ENCODE peak calls at places on chromosomes 7 and 10, in six cellular contexts. O is heart right ventricle, L is PC-3, N is Panc1, R is heart left ventricle, G is suprapubic skin. T is an unnamed sample. For H3K36me3, the result is how much of the 10 kb centered on the place peaks cover.

GRCh38 chr10:113093188-113094113 is 143.4 kb downstream of the TCF7L2 start:
- DNase-seq in R (peak), N (peak), G (peak), O (no peak), L (peak), T (peak)

GRCh38 chr7:115327326-115327725 is 405.4 kb downstream of the MDFIC start:
- DNase-seq in O (no peak), G (no peak), L (no peak), R (no peak), N (no peak), T (no peak)

GRCh38 chr7:140016540-140016939 is 46.2 kb downstream of the PARP12 start:
- DNase-seq in L (no peak), O (no peak), R (no peak), N (no peak), G (peak), T (no peak)

GRCh38 chr7:55540226-55540858 is 32.0 kb downstream of the VOPP1 start:
- DNase-seq in R (no peak), G (no peak), O (no peak), N (no peak), L (no peak), T (no peak)

GRCh38 chr10:132383026-132383565 is 13.9 kb upstream of the PWWP2B start:
- DNase-seq in R (no peak), G (peak), N (no peak), O (no peak), L (no peak), T (no peak)

GRCh38 chr10:68537796-68538195 is 10.5 kb upstream of the SLC25A16 start:
- DNase-seq in O (no peak), G (no peak), R (no peak), L (no peak), N (no peak), T (no peak)

GRCh38 chr10:117509573-117509972 is 33.0 kb upstream of the EMX2 start:
- DNase-seq in O (no peak), R (no peak), G (peak), N (no peak), L (no peak), T (no peak)

GRCh38 chr7:128014864-128015263 is 16.4 kb downstream of the LRRC4 start:
- DNase-seq in G (no peak), R (no peak), L (no peak), N (no peak), O (no peak), T (no peak)

GRCh38 chr10:24762966-24763623 is 39.4 kb upstream of the ARHGAP21 start:
- DNase-seq in N (no peak), R (no peak), G (no peak), O (no peak), L (peak), T (no peak)

GRCh38 chr10:27621441-27621840 is 117.3 kb downstream of the RAB18 start:
- DNase-seq in N (no peak), R (no peak), L (no peak), G (no peak), O (no peak), T (no peak)

GRCh38 chr7:40848541-40849221 is 713.9 kb downstream of the SUGCT start:
- DNase-seq in R (no peak), L (no peak), N (no peak), O (no peak), G (no peak), T (no peak)

GRCh38 chr7:11703829-11704228 is 128.2 kb downstream of the THSD7A start:
- DNase-seq in N (no peak), O (no peak), L (no peak), G (no peak), R (no peak), T (no peak)

GRCh38 chr7:154339169-154339568 is 287.0 kb downstream of the DPP6 start:
- DNase-seq in L (no peak), N (no peak), G (no peak), R (no peak), O (no peak), T (no peak)

GRCh38 chr10:50596897-50597296 is 26.9 kb downstream of the SGMS1 start:
- DNase-seq in O (no peak), N (no peak), L (no peak), G (no peak), R (no peak), T (no peak)

GRCh38 chr7:132030883-132031282 is 474.5 kb upstream of the PODXL start:
- DNase-seq in L (peak), R (no peak), N (no peak), G (no peak), O (no peak), T (no peak)

GRCh38 chr10:49162761-49163160 is 25.4 kb downstream of the TMEM273 start:
- DNase-seq in R (no peak), L (no peak), N (no peak), O (no peak), G (no peak), T (no peak)

GRCh38 chr7:16993543-16993942 is 111.8 kb upstream of the AGR3 start:
- DNase-seq in L (no peak), N (no peak), G (no peak), O (no peak), R (no peak), T (no peak)

GRCh38 chr10:5669609-5670008 is 3.2 kb upstream of the ASB13 start:
- DNase-seq in G (no peak), N (no peak), L (no peak), O (no peak), R (no peak), T (no peak)

GRCh38 chr7:1481300-1481699 is 22.0 kb upstream of the MICALL2 start:
- DNase-seq in N (no peak), O (no peak), G (no peak), L (no peak), R (no peak), T (no peak)

GRCh38 chr10:119132521-119133345 is 28.8 kb downstream of the DENND10 start:
- DNase-seq in R (no peak), G (no peak), N (no peak), O (no peak), L (no peak), T (no peak)

GRCh38 chr10:118286051-118286838 is 55.9 kb downstream of the FAM204A start:
- DNase-seq in O (no peak), N (no peak), R (no peak), G (no peak), L (no peak), T (no peak)

GRCh38 chr10:132281915-132282666 is 25.7 kb downstream of the STK32C start:
- DNase-seq in L (no peak), R (no peak), G (no peak), N (no peak), O (no peak), T (no peak)

GRCh38 chr10:133534417-133534816 is 7.3 kb downstream of the CYP2E1 start:
- DNase-seq in G (no peak), L (no peak), N (no peak), O (no peak), R (no peak), T (no peak)

GRCh38 chr7:135349746-135350145 is 116.1 kb downstream of the STRA8 start:
- DNase-seq in L (no peak), G (no peak), N (no peak), R (no peak), O (no peak), T (no peak)

GRCh38 chr7:92421676-92422435 is 25.4 kb upstream of the GATAD1 start:
- DNase-seq in L (no peak), N (no peak), G (no peak), O (no peak), R (no peak), T (peak)

GRCh38 chr10:90587081-90587491 is 270.8 kb downstream of the HTR7 start:
- DNase-seq in N (no peak), G (no peak), L (peak), O (no peak), R (no peak), T (peak)

GRCh38 chr10:75294031-75294437 is 58.3 kb upstream of the COMTD1 start:
- DNase-seq in R (no peak), G (no peak), O (no peak), L (peak), N (no peak), T (no peak)
- H3K4me3 ChIP-seq in R (no peak), G (peak), O (peak), L (peak), N (no peak), T (no peak)

DNA sequence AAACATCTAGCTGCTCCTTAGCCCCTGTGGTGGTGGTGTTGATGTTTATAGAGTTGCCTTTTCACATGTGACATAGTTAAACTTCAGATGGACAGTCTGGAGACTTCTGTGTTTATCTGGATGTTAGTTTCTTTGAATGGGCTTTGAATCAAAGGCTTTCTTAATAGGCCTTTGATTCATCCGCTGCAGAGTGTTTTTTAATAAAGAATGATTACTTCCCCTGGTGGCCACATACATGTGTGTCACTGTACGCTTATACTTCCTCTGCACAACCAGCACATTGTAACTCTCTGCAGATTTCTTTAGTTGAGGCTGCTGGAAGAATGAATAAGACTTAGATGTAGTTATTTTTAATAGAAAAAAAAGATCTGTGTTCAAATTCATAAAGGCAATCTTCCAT is 221.1 kb downstream of the DYNC1I1 start:
- DNase-seq in R (no peak), L (peak), N (no peak), G (no peak), O (no peak), T (no peak)
- TF ChIP-seq CTCF in R (no peak), L (peak), N (no peak), G (no peak), O (no peak), T (no peak)

DNA sequence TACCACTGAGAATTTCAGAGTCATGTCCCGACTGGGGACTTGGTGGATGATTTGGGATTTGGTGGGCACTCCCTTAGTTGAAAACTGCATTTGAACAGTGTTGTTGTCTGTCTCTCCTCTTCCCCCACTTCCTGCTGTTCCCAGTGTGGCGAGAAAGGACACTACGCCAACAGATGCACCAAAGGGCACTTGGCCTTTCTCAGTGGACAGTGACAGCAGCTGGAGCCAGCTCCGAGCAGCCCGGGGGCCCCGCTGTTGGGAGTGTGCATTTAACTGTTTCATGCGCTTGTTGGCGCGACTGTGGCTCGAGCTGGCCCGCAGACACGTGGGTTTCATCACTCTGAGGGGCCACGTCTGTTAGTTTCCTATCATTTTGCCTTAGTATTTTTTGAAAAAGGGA is 9.7 kb downstream of the ATP5MF start:
- DNase-seq in G (no peak), O (no peak), L (no peak), N (no peak), R (no peak), T (no peak)
- H3K36me3 ChIP-seq in G (half or more), O (half or more), L (under half), N (under half), R (under half), T (under half)

GRCh38 chr10:14010083-14010551 is 320.6 kb downstream of the FRMD4A start:
- DNase-seq in N (no peak), R (peak), G (no peak), O (peak), L (no peak), T (no peak)

GRCh38 chr10:14008648-14009072 is 322.1 kb downstream of the FRMD4A start:
- DNase-seq in R (no peak), G (no peak), N (no peak), L (peak), O (no peak), T (no peak)

GRCh38 chr10:14014423-14014822 is 316.3 kb downstream of the FRMD4A start:
- DNase-seq in N (no peak), G (no peak), R (no peak), O (no peak), L (no peak), T (no peak)

GRCh38 chr10:14010827-14011574 is 319.7 kb downstream of the FRMD4A start:
- DNase-seq in G (no peak), O (no peak), L (no peak), R (no peak), N (no peak), T (no peak)

GRCh38 chr10:14009315-14010082 is 321.2 kb downstream of the FRMD4A start:
- DNase-seq in G (no peak), R (no peak), L (peak), O (no peak), N (no peak), T (no peak)
- H3K4me3 ChIP-seq in G (peak), R (peak), L (peak), O (peak), N (peak), T (peak)

T was measured in kidney epithelial cell.